ENCODE peak calls at places on chromosomes 6 and 20, in eight cellular contexts. S, J, H, B, V, X, D and W are unnamed samples.

GRCh38 chr6:142803027-142803426 is 141.9 kb downstream of the HIVEP2 start:
- DNase-seq in S (no peak), J (no peak), H (no peak), B (no peak), V (no peak), X (no peak), D (no peak), W (no peak)

GRCh38 chr6:166624275-166624674 is 2.8 kb downstream of the RPS6KA2 start:
- DNase-seq in S (no peak), J (no peak), H (peak; percentile 73), B (no peak), V (peak; percentile 72), X (no peak), D (no peak), W (no peak)

GRCh38 chr6:85747093-85747492 is 104.4 kb upstream of the SYNCRIP start:
- DNase-seq in S (no peak), J (no peak), H (peak; percentile 37), B (no peak), V (no peak), X (no peak), D (no peak), W (no peak)

GRCh38 chr6:13267142-13267621 is 61.2 kb downstream of the TBC1D7 start:
- DNase-seq in S (no peak), J (no peak), H (peak; percentile 52), B (peak; percentile 57), V (no peak), X (no peak), D (no peak), W (no peak)

GRCh38 chr6:61711849-61712248 is 574.2 kb downstream of the KHDRBS2 start:
- DNase-seq in S (peak; percentile 25), J (no peak), H (no peak), B (no peak), V (no peak), X (no peak), D (no peak), W (no peak)

GRCh38 chr6:107601406-107601805 is 111.5 kb downstream of the SOBP start:
- DNase-seq in S (no peak), J (no peak), H (no peak), B (no peak), V (no peak), X (no peak), D (no peak), W (no peak)

GRCh38 chr6:40419377-40419776 is 167.8 kb downstream of the LRFN2 start:
- DNase-seq in S (no peak), J (no peak), H (no peak), B (no peak), V (no peak), X (no peak), D (no peak), W (no peak)

GRCh38 chr20:42027746-42028268 is 409.6 kb upstream of the CHD6 start:
- DNase-seq in S (no peak), J (no peak), H (no peak), B (no peak), V (no peak), X (no peak), D (no peak), W (no peak)

GRCh38 chr6:40957616-40958492 is 81.2 kb downstream of the UNC5CL start:
- DNase-seq in S (no peak), J (no peak), H (peak; percentile 95), B (peak; percentile 99), V (no peak), X (no peak), D (no peak), W (no peak)

GRCh38 chr6:132003516-132004178 is 52.5 kb upstream of the CCN2 start:
- DNase-seq in S (no peak), J (no peak), H (no peak), B (no peak), V (no peak), X (no peak), D (no peak), W (no peak)